ENCODE peak calls at places on chromosomes 2 and 18, in seven cellular contexts. P is astrocyte, J is dorsolateral prefrontal cortex, B is adrenal gland, F is vagina, K is AG04449, W is PC-3. O is an unnamed sample.

GRCh38 chr2:40041983-40042382 is 262.9 kb upstream of the THUMPD2 start:
- DNase-seq in F (no peak), P (peak), B (no peak), J (no peak), K (no peak), W (peak), O (no peak)

GRCh38 chr2:101295895-101296294 is 12.6 kb downstream of the RNF149 start:
- DNase-seq in P (peak), B (peak), K (no peak), F (no peak), W (no peak), J (no peak), O (no peak)

GRCh38 chr18:111292-112014 is 46.9 kb upstream of the USP14 start:
- DNase-seq in K (no peak), B (peak), J (peak), F (no peak), W (peak), P (peak), O (no peak)

GRCh38 chr2:175490306-175490705 is 308.8 kb upstream of the ATP5MC3 start:
- DNase-seq in F (no peak), W (no peak), P (no peak), K (no peak), J (no peak), B (no peak), O (no peak)

GRCh38 chr2:41955641-41956040 is 92.2 kb upstream of the PKDCC start:
- DNase-seq in F (no peak), K (no peak), P (no peak), W (no peak), B (no peak), J (no peak), O (no peak)

GRCh38 chr2:176107731-176108181 is 676 bp downstream of the HOXD11 start:
- DNase-seq in K (no peak), P (no peak), B (no peak), F (no peak), W (no peak), J (no peak), O (no peak)

GRCh38 chr2:168434164-168434563 is 21.9 kb upstream of the CERS6 start:
- DNase-seq in F (no peak), K (no peak), W (peak), J (peak), B (no peak), P (no peak), O (no peak)

GRCh38 chr2:192448881-192449280 is 254.1 kb upstream of the TMEFF2 start:
- DNase-seq in K (no peak), P (no peak), F (no peak), J (no peak), W (no peak), B (no peak), O (no peak)

GRCh38 chr18:23580677-23581367 is 5.5 kb downstream of the NPC1 start:
- DNase-seq in K (no peak), B (no peak), W (no peak), P (peak), F (peak), J (no peak), O (no peak)

GRCh38 chr18:57792741-57793629 is 10.1 kb downstream of the ATP8B1 start:
- DNase-seq in K (no peak), B (no peak), F (no peak), J (no peak), W (no peak), P (no peak), O (no peak)

GRCh38 chr2:224284134-224284946 is 117.6 kb downstream of the FAM124B start:
- DNase-seq in F (no peak), J (no peak), K (no peak), B (no peak), W (peak), P (no peak), O (no peak)

GRCh38 chr2:17976871-17977746 is 98.6 kb downstream of the KCNS3 start:
- DNase-seq in B (no peak), K (peak), W (peak), F (no peak), J (no peak), P (peak), O (peak)

GRCh38 chr2:230170532-230170931 is 49.3 kb downstream of the SP110 start:
- DNase-seq in B (no peak), K (no peak), P (no peak), J (no peak), W (peak), F (no peak), O (peak)

GRCh38 chr2:73925033-73925704 is 1.5 kb upstream of the DGUOK start:
- DNase-seq in B (no peak), K (no peak), P (no peak), J (no peak), F (no peak), W (no peak), O (no peak)

GRCh38 chr2:91477731-91478672 is 2786.5 kb downstream of the RPIA start:
- DNase-seq in K (no peak), W (peak), P (no peak), B (peak), F (peak), J (no peak), O (peak)

GRCh38 chr2:28389399-28390240 is 3.0 kb upstream of the FOSL2 start:
- DNase-seq in P (no peak), J (no peak), F (no peak), W (no peak), K (no peak), B (no peak), O (no peak)

GRCh38 chr2:47303341-47304148 is 99.4 kb upstream of the MSH2 start:
- DNase-seq in K (no peak), J (no peak), W (no peak), F (no peak), B (no peak), P (no peak), O (no peak)

GRCh38 chr2:199488772-199489400 is 31.1 kb upstream of the SATB2 start:
- DNase-seq in P (peak), W (peak), K (no peak), B (peak), F (peak), J (peak), O (peak)

GRCh38 chr2:84865181-84865783 is 15.6 kb downstream of the TRABD2A start:
- DNase-seq in W (peak), K (no peak), B (no peak), P (no peak), F (no peak), J (no peak), O (no peak)

GRCh38 chr2:23434721-23435121 is 49.7 kb downstream of the KLHL29 start:
- DNase-seq in F (no peak), W (no peak), P (no peak), K (no peak), B (no peak), J (no peak), O (no peak)

GRCh38 chr2:218368621-218369153 is 12.0 kb downstream of the CATIP start:
- DNase-seq in B (no peak), P (peak), F (no peak), J (no peak), K (no peak), W (peak), O (no peak)

GRCh38 chr2:37322368-37322767 is 2.3 kb downstream of the PRKD3 start:
- DNase-seq in W (no peak), K (no peak), P (peak), J (no peak), B (no peak), F (no peak), O (no peak)

GRCh38 chr2:70514612-70515055 is 39.0 kb downstream of the TGFA start:
- DNase-seq in K (no peak), B (no peak), J (no peak), F (no peak), P (no peak), W (no peak), O (no peak)

DNA sequence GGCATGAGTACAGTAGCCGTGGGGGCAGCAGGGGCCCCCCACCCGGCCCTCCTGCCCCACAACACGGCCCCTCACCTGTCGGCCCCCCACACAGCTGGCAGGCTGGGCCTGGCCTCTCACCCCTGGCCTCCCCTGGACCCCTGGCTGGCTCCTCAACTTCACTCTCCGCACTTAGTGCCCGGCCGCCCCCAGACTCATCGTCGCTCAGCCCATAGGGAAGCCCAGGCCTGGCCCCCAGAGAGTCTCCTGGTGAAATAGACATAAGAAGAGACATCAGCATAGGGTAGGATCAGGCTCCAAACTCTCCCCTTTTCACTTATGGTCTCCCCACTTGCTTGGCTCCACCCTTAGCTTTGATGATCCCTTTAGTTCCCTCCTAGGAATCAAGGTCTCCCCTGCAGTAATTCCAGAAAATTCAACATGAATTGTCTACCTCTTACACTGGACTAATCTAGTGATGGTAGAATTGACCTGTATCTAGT is 1.7 kb downstream of the ZNF513 start:
- DNase-seq in P (no peak), B (no peak), F (no peak), J (no peak), K (no peak), W (no peak), O (no peak)
- H3K4me3 ChIP-seq in P (no peak), B (no peak), F (no peak), J (no peak), K (peak), W (peak), O (no peak)

GRCh38 chr2:126029316-126029715 is 626.6 kb upstream of the GYPC start:
- DNase-seq in B (no peak), W (no peak), K (no peak), P (no peak), J (no peak), F (no peak), O (no peak)
- TF ChIP-seq CTCF in B (no peak), W (no peak), K (no peak), P (no peak), J (no peak), F (no peak), O (no peak)

DNA sequence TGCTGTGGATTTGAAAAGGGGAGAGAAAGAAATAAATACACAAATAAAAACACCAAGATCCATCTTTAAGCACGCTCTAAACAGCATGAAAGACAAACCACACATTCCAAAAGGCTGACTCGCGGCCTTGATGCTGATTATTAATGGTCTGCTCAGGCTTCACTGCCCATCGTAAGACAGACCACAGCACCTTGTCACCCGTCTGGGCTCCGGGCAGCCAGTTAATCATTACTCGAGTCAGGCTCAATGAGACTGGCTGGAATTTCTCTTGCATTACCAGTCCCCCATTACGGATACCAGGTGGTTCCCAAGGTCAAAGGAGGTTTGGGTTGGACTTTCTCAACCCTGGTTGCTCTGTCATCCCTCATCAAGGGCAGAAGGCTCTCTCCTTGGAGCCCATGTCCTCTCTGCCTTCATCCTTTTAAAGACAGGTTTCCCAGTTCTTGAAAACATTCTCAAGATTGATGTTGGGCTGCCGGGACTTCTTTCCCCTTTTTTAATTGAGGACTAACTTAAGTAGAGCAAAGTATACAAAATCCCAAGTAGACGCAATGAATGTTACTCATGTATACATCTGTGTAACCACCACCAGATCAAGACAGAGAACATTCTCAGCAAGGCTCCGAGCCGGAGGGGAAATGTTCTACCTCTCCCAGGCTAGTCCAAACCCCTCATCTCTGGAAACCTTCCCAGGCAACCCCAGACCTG is 8.1 kb downstream of the SMAD7 start:
- DNase-seq in B (peak), P (peak), W (peak), K (peak), F (no peak), J (no peak), O (no peak)
- H3K4me3 ChIP-seq in B (no peak), P (peak), W (no peak), K (no peak), F (no peak), J (peak), O (peak)

GRCh38 chr2:223102040-223102899 is 50.3 kb downstream of the KCNE4 start:
- DNase-seq in B (no peak), W (no peak), J (no peak), P (no peak), K (no peak), F (no peak), O (no peak)
- TF ChIP-seq CTCF in B (no peak), W (no peak), J (no peak), P (no peak), K (no peak), F (no peak), O (no peak)

DNA sequence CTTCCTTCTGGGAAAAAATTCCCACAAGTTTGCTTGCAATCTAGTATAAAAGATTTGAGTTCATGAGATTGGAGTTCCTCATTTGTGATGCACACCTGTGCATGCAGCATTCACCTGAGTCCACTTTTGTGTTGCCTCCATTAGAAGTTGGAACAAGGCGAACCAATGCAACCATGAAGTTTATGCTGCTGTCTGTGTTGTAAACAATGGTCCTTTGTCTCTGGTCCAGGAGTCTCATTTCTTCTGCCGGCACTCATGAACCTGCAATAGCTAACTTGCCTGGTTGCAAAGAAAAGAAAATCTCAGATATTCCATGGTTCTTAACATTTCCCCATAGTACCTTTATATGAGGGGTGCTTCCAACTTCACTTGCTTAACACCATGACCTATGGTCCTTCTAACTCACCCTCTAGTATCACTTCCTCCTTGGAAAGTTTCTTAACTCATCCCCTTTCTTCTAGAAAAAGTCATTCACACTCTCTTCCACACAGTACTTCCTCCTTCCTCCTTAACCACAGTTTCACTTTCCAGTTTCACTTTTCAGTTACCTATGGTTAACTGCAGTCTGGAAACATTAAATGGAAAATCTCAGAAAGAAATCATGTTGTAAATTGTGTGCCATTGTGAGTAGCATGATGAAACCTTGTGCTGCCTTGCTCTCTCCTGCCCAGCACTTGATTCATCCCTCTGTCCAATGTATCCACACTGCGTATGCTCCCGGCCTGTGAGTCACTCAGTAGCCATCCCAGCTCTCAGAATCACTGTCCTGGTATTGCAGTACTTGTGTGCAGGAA is 128.8 kb upstream of the TRIB2 start:
- DNase-seq in P (peak), F (no peak), B (peak), K (peak), J (no peak), W (peak), O (no peak)
- H3K4me3 ChIP-seq in P (no peak), F (no peak), B (no peak), K (no peak), J (no peak), W (peak), O (no peak)

GRCh38 chr2:64750817-64751285 is 97.1 kb upstream of the SERTAD2 start:
- DNase-seq in B (no peak), J (peak), F (peak), P (no peak), W (peak), K (peak), O (peak)

GRCh38 chr2:64751286-64752260 is 97.9 kb upstream of the SERTAD2 start:
- DNase-seq in B (peak), P (peak), K (no peak), J (peak), W (peak), F (no peak), O (peak)

GRCh38 chr2:64749446-64749845 is 95.7 kb upstream of the SERTAD2 start:
- DNase-seq in K (no peak), J (no peak), W (peak), B (no peak), P (no peak), F (no peak), O (no peak)

GRCh38 chr2:64748561-64748960 is 94.8 kb upstream of the SERTAD2 start:
- DNase-seq in F (no peak), J (no peak), P (no peak), W (no peak), B (no peak), K (no peak), O (no peak)

DNA sequence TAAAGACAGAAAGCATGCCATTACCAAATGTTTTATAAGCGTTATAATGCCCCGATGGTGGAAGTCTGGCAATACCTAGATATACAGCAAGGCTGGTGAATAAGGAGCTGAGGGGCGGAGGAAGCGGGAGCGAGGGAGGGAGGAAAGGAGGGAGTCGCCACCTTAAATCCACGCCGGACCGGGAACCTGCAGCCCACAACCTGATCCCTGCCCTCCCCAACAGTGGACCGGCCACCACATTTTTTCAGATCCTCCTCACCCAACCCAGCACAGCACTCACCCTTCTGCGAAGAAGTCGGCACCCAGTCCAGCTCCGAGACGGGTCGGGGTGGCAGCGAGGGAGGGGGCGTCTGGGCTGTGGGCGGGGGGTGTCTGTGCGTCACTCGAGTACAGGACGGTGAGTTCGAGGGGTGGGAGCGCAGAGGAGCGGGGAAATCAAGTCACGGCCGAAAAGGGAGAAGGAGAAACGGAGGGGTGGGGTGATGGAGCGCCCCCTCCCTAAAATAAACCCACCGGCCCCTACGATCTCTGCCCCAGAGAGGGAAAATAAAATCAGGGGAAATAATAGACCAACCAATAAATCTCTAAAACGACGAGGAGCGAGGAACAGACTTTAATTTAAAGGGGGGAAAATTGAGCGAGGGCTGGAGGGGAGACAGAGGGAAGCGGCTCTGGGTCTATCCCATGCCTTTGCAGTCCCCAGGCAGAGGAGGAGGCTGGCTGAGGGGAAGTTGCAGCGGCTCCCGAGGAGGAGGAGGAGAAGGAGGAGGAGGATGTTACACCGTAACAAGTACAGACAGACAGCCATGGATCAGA is 96.5 kb upstream of the SERTAD2 start:
- DNase-seq in P (peak), K (no peak), B (peak), W (peak), F (peak), J (no peak), O (no peak)
- TF ChIP-seq CTCF in P (peak), K (no peak), B (no peak), W (peak), F (peak), J (no peak), O (no peak)

GRCh38 chr2:88834376-88834775 is 142.9 kb downstream of the RPIA start:
- DNase-seq in W (no peak), K (no peak), P (no peak), B (no peak), F (no peak), J (no peak), O (no peak)

GRCh38 chr2:88832992-88833389 is 141.5 kb downstream of the RPIA start:
- DNase-seq in B (no peak), F (no peak), J (no peak), P (no peak), K (no peak), W (no peak), O (no peak)

GRCh38 chr2:88836351-88836750 is 144.9 kb downstream of the RPIA start:
- DNase-seq in K (no peak), J (no peak), P (no peak), W (no peak), F (no peak), B (no peak), O (no peak)

GRCh38 chr2:88835726-88836125 is 144.3 kb downstream of the RPIA start:
- DNase-seq in F (no peak), J (no peak), K (no peak), B (no peak), P (no peak), W (no peak), O (no peak)

GRCh38 chr2:88834866-88835265 is 143.4 kb downstream of the RPIA start:
- DNase-seq in J (no peak), K (no peak), W (no peak), B (no peak), P (no peak), F (no peak), O (no peak)
- H3K4me3 ChIP-seq in J (no peak), K (no peak), W (no peak), B (no peak), P (no peak), F (no peak), O (no peak)

GRCh38 chr2:99401841-99402240 is 64.7 kb downstream of the EIF5B start:
- DNase-seq in B (no peak), P (no peak), J (no peak), F (no peak), K (no peak), W (no peak), O (no peak)
- TF ChIP-seq CTCF in B (no peak), P (no peak), J (no peak), F (no peak), K (no peak), W (no peak), O (no peak)

DNA sequence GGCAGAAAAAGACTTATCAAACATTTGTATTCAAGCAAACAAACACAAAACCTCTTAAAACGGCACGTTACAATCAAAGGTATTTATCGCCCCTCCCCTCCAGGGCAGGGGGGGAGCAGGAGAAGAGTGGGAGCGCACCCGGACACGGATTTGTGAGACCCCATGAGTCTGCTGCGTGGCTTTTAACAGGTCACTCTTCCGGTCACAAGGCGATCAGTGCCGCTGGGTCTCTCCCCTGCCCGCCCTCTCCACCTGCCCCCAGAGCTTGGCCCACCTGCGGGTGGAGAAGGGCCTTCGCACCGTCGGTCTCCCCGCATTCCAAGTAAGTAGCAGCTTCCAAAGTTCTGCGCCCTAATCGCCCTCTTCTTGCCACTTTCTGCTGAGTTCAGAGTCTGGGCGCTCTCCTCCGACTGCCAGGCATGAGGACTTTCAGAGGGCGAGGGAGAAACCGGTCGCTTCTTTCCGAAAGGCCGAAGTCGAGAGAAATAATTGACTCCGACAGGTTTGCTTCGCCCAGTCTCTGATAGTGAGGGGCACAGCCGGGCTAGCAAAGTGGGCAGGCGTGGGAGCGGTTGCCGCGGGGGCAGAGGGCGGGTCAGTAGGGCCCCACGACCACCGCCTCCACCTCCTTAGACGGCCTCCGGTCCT is 797 bp downstream of the RPRM start:
- DNase-seq in J (no peak), P (no peak), B (peak), K (no peak), F (no peak), W (no peak), O (no peak)
- H3K4me3 ChIP-seq in J (peak), P (peak), B (no peak), K (no peak), F (peak), W (peak), O (peak)